ENCODE peak calls at places on chromosomes 16 and 17, in six cellular contexts. One of them, this sample, is unnamed.

GRCh38 chr16:55559233-55559632 is 7.3 kb upstream of the CAPNS2 start:
- DNase-seq in psoas muscle: no peak
- DNase-seq in tibial artery: no peak
- DNase-seq in hepatocyte: peak; percentile 10
- DNase-seq in sigmoid colon: no peak
- DNase-seq in fibroblast of pulmonary artery: peak; percentile 61
- DNase-seq in this sample: peak; percentile 17

GRCh38 chr17:82019905-82020873 is 2.5 kb downstream of the CENPX start:
- DNase-seq in sigmoid colon: no peak
- DNase-seq in hepatocyte: peak; percentile 79
- DNase-seq in psoas muscle: peak; percentile 68
- DNase-seq in tibial artery: no peak
- DNase-seq in fibroblast of pulmonary artery: peak; percentile 45
- DNase-seq in this sample: peak; percentile 28

GRCh38 chr17:68511671-68512246 is 471 bp upstream of the PRKAR1A start:
- DNase-seq in tibial artery: peak; percentile 79
- DNase-seq in psoas muscle: peak; percentile 84
- DNase-seq in sigmoid colon: peak; percentile 93
- DNase-seq in fibroblast of pulmonary artery: peak; percentile 75
- DNase-seq in hepatocyte: peak; percentile 93
- DNase-seq in this sample: peak; percentile 69

GRCh38 chr16:67101301-67101675 is 8.5 kb upstream of the PHAF1 start:
- DNase-seq in sigmoid colon: no peak
- DNase-seq in hepatocyte: no peak
- DNase-seq in fibroblast of pulmonary artery: no peak
- DNase-seq in psoas muscle: no peak
- DNase-seq in tibial artery: no peak
- DNase-seq in this sample: no peak

GRCh38 chr17:65886240-65886639 is 305.7 kb downstream of the CEP112 start:
- DNase-seq in tibial artery: no peak
- DNase-seq in psoas muscle: no peak
- DNase-seq in fibroblast of pulmonary artery: peak; percentile 3
- DNase-seq in hepatocyte: no peak
- DNase-seq in sigmoid colon: no peak
- DNase-seq in this sample: peak; percentile 18

GRCh38 chr17:76439314-76439928 is 13.5 kb downstream of the UBE2O start:
- DNase-seq in tibial artery: no peak
- DNase-seq in psoas muscle: no peak
- DNase-seq in sigmoid colon: no peak
- DNase-seq in hepatocyte: no peak
- DNase-seq in fibroblast of pulmonary artery: no peak
- DNase-seq in this sample: no peak

GRCh38 chr16:88010971-88011483 is 59.8 kb downstream of the BANP start:
- DNase-seq in tibial artery: no peak
- DNase-seq in hepatocyte: no peak
- DNase-seq in fibroblast of pulmonary artery: no peak
- DNase-seq in sigmoid colon: peak; percentile 33
- DNase-seq in psoas muscle: no peak
- DNase-seq in this sample: no peak

GRCh38 chr17:79836952-79837887 is 2.0 kb downstream of the CBX4 start:
- DNase-seq in sigmoid colon: peak; percentile 93
- DNase-seq in fibroblast of pulmonary artery: peak; percentile 86
- DNase-seq in hepatocyte: peak; percentile 89
- DNase-seq in psoas muscle: peak; percentile 76
- DNase-seq in tibial artery: peak; percentile 52
- DNase-seq in this sample: peak; percentile 64

GRCh38 chr16:55622302-55622701 is 33.5 kb upstream of the SLC6A2 start:
- DNase-seq in sigmoid colon: no peak
- DNase-seq in fibroblast of pulmonary artery: no peak
- DNase-seq in psoas muscle: no peak
- DNase-seq in hepatocyte: no peak
- DNase-seq in tibial artery: no peak
- DNase-seq in this sample: no peak

GRCh38 chr16:85697441-85697840 is 8.7 kb upstream of the GINS2 start:
- DNase-seq in tibial artery: no peak
- DNase-seq in fibroblast of pulmonary artery: no peak
- DNase-seq in sigmoid colon: no peak
- DNase-seq in hepatocyte: no peak
- DNase-seq in psoas muscle: no peak
- DNase-seq in this sample: no peak

GRCh38 chr16:12120331-12120981 is 143.9 kb downstream of the SNX29 start:
- DNase-seq in hepatocyte: peak; percentile 41
- DNase-seq in sigmoid colon: peak; percentile 69
- DNase-seq in psoas muscle: no peak
- DNase-seq in fibroblast of pulmonary artery: peak; percentile 78
- DNase-seq in tibial artery: peak; percentile 45
- DNase-seq in this sample: peak; percentile 16

GRCh38 chr17:68399638-68400403 is 57.5 kb downstream of the WIPI1 start:
- DNase-seq in psoas muscle: no peak
- DNase-seq in tibial artery: no peak
- DNase-seq in fibroblast of pulmonary artery: peak; percentile 76
- DNase-seq in hepatocyte: peak; percentile 65
- DNase-seq in sigmoid colon: peak; percentile 62
- DNase-seq in this sample: peak; percentile 88

GRCh38 chr16:51152691-51153261 is 1.7 kb upstream of the SALL1 start:
- DNase-seq in hepatocyte: no peak
- DNase-seq in tibial artery: no peak
- DNase-seq in fibroblast of pulmonary artery: peak; percentile 21
- DNase-seq in sigmoid colon: no peak
- DNase-seq in psoas muscle: no peak
- DNase-seq in this sample: peak; percentile 47

GRCh38 chr16:12436201-12436657 is 367.5 kb downstream of the CPPED1 start:
- DNase-seq in tibial artery: no peak
- DNase-seq in hepatocyte: no peak
- DNase-seq in sigmoid colon: no peak
- DNase-seq in psoas muscle: no peak
- DNase-seq in fibroblast of pulmonary artery: no peak
- DNase-seq in this sample: no peak

GRCh38 chr16:87550510-87550961 is 51.8 kb upstream of the JPH3 start:
- DNase-seq in tibial artery: no peak
- DNase-seq in sigmoid colon: no peak
- DNase-seq in fibroblast of pulmonary artery: no peak
- DNase-seq in hepatocyte: no peak
- DNase-seq in psoas muscle: peak; percentile 49
- DNase-seq in this sample: no peak

GRCh38 chr16:7304257-7304656 is 28.4 kb upstream of the RBFOX1 start:
- DNase-seq in fibroblast of pulmonary artery: no peak
- DNase-seq in hepatocyte: no peak
- DNase-seq in sigmoid colon: no peak
- DNase-seq in tibial artery: no peak
- DNase-seq in psoas muscle: no peak
- DNase-seq in this sample: no peak

GRCh38 chr17:82112181-82112865 is 14.3 kb upstream of the FASN start:
- DNase-seq in tibial artery: no peak
- DNase-seq in fibroblast of pulmonary artery: no peak
- DNase-seq in sigmoid colon: no peak
- DNase-seq in psoas muscle: no peak
- DNase-seq in hepatocyte: no peak
- DNase-seq in this sample: no peak

GRCh38 chr16:23373436-23374219 is 71.5 kb downstream of the SCNN1B start:
- DNase-seq in psoas muscle: no peak
- DNase-seq in sigmoid colon: no peak
- DNase-seq in fibroblast of pulmonary artery: no peak
- DNase-seq in tibial artery: no peak
- DNase-seq in hepatocyte: no peak
- DNase-seq in this sample: no peak

GRCh38 chr16:23369416-23369815 is 67.3 kb downstream of the SCNN1B start:
- DNase-seq in tibial artery: no peak
- DNase-seq in fibroblast of pulmonary artery: no peak
- DNase-seq in sigmoid colon: no peak
- DNase-seq in hepatocyte: no peak
- DNase-seq in psoas muscle: no peak
- DNase-seq in this sample: no peak

GRCh38 chr16:23374721-23375120 is 72.6 kb downstream of the SCNN1B start:
- DNase-seq in tibial artery: no peak
- DNase-seq in hepatocyte: no peak
- DNase-seq in psoas muscle: no peak
- DNase-seq in sigmoid colon: no peak
- DNase-seq in fibroblast of pulmonary artery: no peak
- DNase-seq in this sample: no peak

GRCh38 chr16:23368469-23368868 is 66.4 kb downstream of the SCNN1B start:
- DNase-seq in psoas muscle: no peak
- DNase-seq in hepatocyte: no peak
- DNase-seq in fibroblast of pulmonary artery: no peak
- DNase-seq in tibial artery: no peak
- DNase-seq in sigmoid colon: no peak
- DNase-seq in this sample: peak; percentile 9

DNA sequence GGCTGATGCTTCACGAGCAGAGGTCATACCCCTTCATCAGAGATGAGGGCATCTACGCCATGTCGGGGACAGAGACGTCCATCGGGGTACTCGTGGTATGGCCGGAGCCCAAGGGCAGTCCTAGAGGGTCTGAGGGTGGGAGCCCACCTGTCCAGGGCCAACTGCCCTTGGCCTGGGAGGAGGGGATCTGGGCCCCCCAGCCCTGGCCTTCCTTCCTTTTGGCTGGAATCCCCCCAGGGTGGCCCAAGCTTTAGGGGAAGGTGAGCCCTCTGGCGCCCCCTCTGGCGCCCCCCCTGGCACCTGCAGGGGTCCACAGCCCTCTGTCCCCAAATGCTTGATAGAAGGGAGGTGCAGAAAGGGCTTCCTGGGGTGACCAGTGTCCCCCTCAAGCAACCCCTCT is 69.3 kb downstream of the SCNN1B start:
- DNase-seq in tibial artery: no peak
- DNase-seq in sigmoid colon: no peak
- DNase-seq in psoas muscle: no peak
- DNase-seq in fibroblast of pulmonary artery: no peak
- DNase-seq in hepatocyte: no peak
- DNase-seq in this sample: no peak
- TF ChIP-seq CTCF in tibial artery: no peak
- TF ChIP-seq CTCF in sigmoid colon: no peak
- TF ChIP-seq CTCF in psoas muscle: no peak
- TF ChIP-seq CTCF in fibroblast of pulmonary artery: no peak
- TF ChIP-seq CTCF in hepatocyte: no peak
- TF ChIP-seq CTCF in this sample: no peak

DNA sequence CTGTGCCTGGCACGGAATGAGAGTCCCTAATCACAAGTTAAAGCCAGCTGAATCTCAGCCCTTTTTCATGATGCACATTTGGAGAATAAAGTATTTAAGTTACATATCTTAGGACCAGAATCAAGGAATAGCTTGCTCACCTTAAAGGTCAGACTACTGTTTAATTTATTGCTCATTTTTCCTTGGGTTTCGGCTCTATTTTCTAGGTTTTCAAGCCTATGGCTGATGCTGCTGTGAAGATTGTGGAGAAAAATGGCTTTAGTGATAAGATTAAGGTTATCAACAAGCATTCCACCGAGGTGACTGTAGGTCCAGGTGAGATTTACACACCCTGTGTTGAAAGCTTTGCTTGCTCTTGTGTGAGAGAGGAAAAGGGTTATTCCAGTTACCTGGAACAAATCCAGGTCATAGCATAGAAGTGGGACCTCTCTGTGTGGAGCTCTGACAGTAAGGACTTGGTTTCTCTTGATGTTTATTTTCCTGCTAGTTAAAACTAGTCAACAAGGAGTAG is 18.1 kb downstream of the PRMT7 start:
- DNase-seq in tibial artery: no peak
- DNase-seq in sigmoid colon: no peak
- DNase-seq in psoas muscle: no peak
- DNase-seq in hepatocyte: peak; percentile 69
- DNase-seq in fibroblast of pulmonary artery: no peak
- DNase-seq in this sample: no peak
- TF ChIP-seq CTCF in tibial artery: peak; percentile 1
- TF ChIP-seq CTCF in sigmoid colon: no peak
- TF ChIP-seq CTCF in psoas muscle: no peak
- TF ChIP-seq CTCF in hepatocyte: no peak
- TF ChIP-seq CTCF in fibroblast of pulmonary artery: no peak
- TF ChIP-seq CTCF in this sample: no peak

GRCh38 chr17:1574697-1575471 is 12.3 kb upstream of the PITPNA start:
- DNase-seq in sigmoid colon: no peak
- DNase-seq in tibial artery: no peak
- DNase-seq in psoas muscle: no peak
- DNase-seq in hepatocyte: peak; percentile 2
- DNase-seq in fibroblast of pulmonary artery: no peak
- DNase-seq in this sample: no peak
- TF ChIP-seq CTCF in sigmoid colon: no peak
- TF ChIP-seq CTCF in tibial artery: no peak
- TF ChIP-seq CTCF in psoas muscle: no peak
- TF ChIP-seq CTCF in hepatocyte: no peak
- TF ChIP-seq CTCF in fibroblast of pulmonary artery: no peak
- TF ChIP-seq CTCF in this sample: no peak

GRCh38 chr16:10940501-10941079 is 1.7 kb downstream of the DEXI start:
- DNase-seq in sigmoid colon: no peak
- DNase-seq in tibial artery: no peak
- DNase-seq in hepatocyte: no peak
- DNase-seq in fibroblast of pulmonary artery: no peak
- DNase-seq in psoas muscle: no peak
- DNase-seq in this sample: peak; percentile 30

GRCh38 chr16:10941127-10941933 is 938 bp downstream of the DEXI start:
- DNase-seq in sigmoid colon: no peak
- DNase-seq in hepatocyte: no peak
- DNase-seq in tibial artery: no peak
- DNase-seq in psoas muscle: no peak
- DNase-seq in fibroblast of pulmonary artery: no peak
- DNase-seq in this sample: no peak

GRCh38 chr16:10945065-10945787 is 862 bp downstream of the CLEC16A start:
- DNase-seq in tibial artery: no peak
- DNase-seq in hepatocyte: no peak
- DNase-seq in psoas muscle: no peak
- DNase-seq in sigmoid colon: no peak
- DNase-seq in fibroblast of pulmonary artery: no peak
- DNase-seq in this sample: no peak

GRCh38 chr16:10944249-10945064 is at the start of gene CLEC16A:
- DNase-seq in hepatocyte: peak; percentile 98
- DNase-seq in tibial artery: peak; percentile 97
- DNase-seq in fibroblast of pulmonary artery: peak; percentile 97
- DNase-seq in sigmoid colon: peak; percentile 99
- DNase-seq in psoas muscle: peak; percentile 99
- DNase-seq in this sample: peak; percentile 96

GRCh38 chr16:10942352-10943297 is at the start of gene DEXI:
- DNase-seq in fibroblast of pulmonary artery: peak; percentile 88
- DNase-seq in sigmoid colon: peak; percentile 98
- DNase-seq in psoas muscle: peak; percentile 96
- DNase-seq in hepatocyte: peak; percentile 96
- DNase-seq in tibial artery: peak; percentile 92
- DNase-seq in this sample: peak; percentile 81
- TF ChIP-seq CTCF in fibroblast of pulmonary artery: no peak
- TF ChIP-seq CTCF in sigmoid colon: no peak
- TF ChIP-seq CTCF in psoas muscle: peak; percentile 29
- TF ChIP-seq CTCF in hepatocyte: no peak
- TF ChIP-seq CTCF in tibial artery: no peak
- TF ChIP-seq CTCF in this sample: no peak

DNA sequence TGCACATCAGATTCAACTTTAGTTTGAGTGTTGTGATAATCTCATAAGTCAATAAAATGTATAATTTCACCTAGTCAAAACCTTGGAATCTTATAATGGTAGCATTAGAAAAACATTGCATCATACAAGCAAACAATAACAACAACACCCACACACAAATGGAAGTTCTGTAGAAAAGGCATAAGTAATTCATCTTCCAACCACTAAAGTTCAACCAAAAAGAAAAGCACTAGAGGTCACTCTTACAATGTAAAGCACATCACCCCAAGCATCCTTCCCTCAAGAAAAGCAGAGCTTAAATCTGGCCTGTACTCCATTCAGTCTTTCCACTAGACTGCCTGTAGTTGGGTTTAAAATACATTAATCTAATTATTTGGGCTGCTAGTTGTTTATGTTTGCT is 1.8 kb downstream of the CNTNAP4 start:
- DNase-seq in hepatocyte: peak; percentile 59
- DNase-seq in tibial artery: no peak
- DNase-seq in fibroblast of pulmonary artery: peak; percentile 80
- DNase-seq in psoas muscle: no peak
- DNase-seq in sigmoid colon: no peak
- DNase-seq in this sample: peak; percentile 70
- TF ChIP-seq CTCF in hepatocyte: peak; percentile 68
- TF ChIP-seq CTCF in tibial artery: no peak
- TF ChIP-seq CTCF in fibroblast of pulmonary artery: peak; percentile 54
- TF ChIP-seq CTCF in psoas muscle: no peak
- TF ChIP-seq CTCF in sigmoid colon: no peak
- TF ChIP-seq CTCF in this sample: peak; percentile 47

This sample was measured in fibroblast of mammary gland.